ENCODE peak calls at places on chromosomes 4 and X, in five cellular contexts. O is suprapubic skin, W is right lobe of liver, Q is IMR-90, J is testis. V is an unnamed sample.

GRCh38 chrX:15142084-15142715 is 127.7 kb downstream of the ASB9 start:
- DNase-seq in W (no peak), J (no peak), Q (no peak), O (no peak), V (no peak)

GRCh38 chr4:71293705-71294104 is 45.1 kb upstream of the SLC4A4 start:
- DNase-seq in W (no peak), J (no peak), Q (peak; percentile 93), O (no peak), V (no peak)

GRCh38 chr4:155944516-155944915 is 9.2 kb downstream of the CTSO start:
- DNase-seq in O (no peak), W (peak; percentile 56), J (no peak), Q (peak; percentile 40), V (no peak)

GRCh38 chr4:52751349-52751911 is at the start of gene ERVMER34-1:
- DNase-seq in J (peak; percentile 78), Q (no peak), W (peak; percentile 57), O (peak; percentile 70), V (peak; percentile 81)

GRCh38 chr4:169174247-169174646 is 96.5 kb downstream of the SH3RF1 start:
- DNase-seq in W (no peak), O (no peak), J (no peak), Q (no peak), V (no peak)

GRCh38 chr4:167587361-167587760 is 353.1 kb upstream of the SPOCK3 start:
- DNase-seq in Q (no peak), O (no peak), J (no peak), W (no peak), V (no peak)

GRCh38 chr4:188387134-188387791 is 248.0 kb downstream of the TRIML1 start:
- DNase-seq in Q (peak; percentile 54), W (no peak), J (no peak), O (no peak), V (no peak)

GRCh38 chr4:87985097-87985886 is 9.8 kb downstream of the SPP1 start:
- DNase-seq in O (no peak), J (peak; percentile 87), W (peak; percentile 84), Q (peak; percentile 35), V (peak; percentile 62)

GRCh38 chrX:106302304-106302703 is 134.2 kb downstream of the PWWP3B start:
- DNase-seq in W (no peak), J (no peak), O (no peak), Q (no peak), V (peak; percentile 11)

GRCh38 chr4:13783800-13784411 is 156.4 kb upstream of the BOD1L1 start:
- DNase-seq in J (peak; percentile 86), O (no peak), Q (no peak), W (no peak), V (peak; percentile 6)

GRCh38 chr4:188021548-188022249 is 26.1 kb downstream of the ZFP42 start:
- DNase-seq in W (no peak), O (no peak), Q (no peak), J (no peak), V (no peak)

GRCh38 chrX:19751068-19751467 is 136.3 kb downstream of the SH3KBP1 start:
- DNase-seq in W (no peak), Q (no peak), O (no peak), J (no peak), V (no peak)

GRCh38 chrX:39773923-39774803 is 323.6 kb downstream of the BCOR start:
- DNase-seq in J (no peak), W (no peak), O (no peak), Q (peak; percentile 28), V (peak; percentile 26)

GRCh38 chr4:68180858-68181531 is 51.3 kb upstream of the TMPRSS11F start:
- DNase-seq in W (no peak), Q (no peak), O (no peak), J (no peak), V (no peak)

GRCh38 chrX:2497961-2498780 is 2.6 kb downstream of the DHRSX start:
- DNase-seq in W (peak; percentile 82), Q (peak; percentile 23), J (peak; percentile 63), O (no peak), V (peak; percentile 83)

GRCh38 chr4:84726356-84726755 is 143.4 kb downstream of the CDS1 start:
- DNase-seq in J (no peak), O (no peak), Q (peak; percentile 8), W (no peak), V (no peak)

GRCh38 chr4:149279790-149280189 is 535.9 kb downstream of the IQCM start:
- DNase-seq in W (no peak), Q (no peak), O (no peak), J (no peak), V (no peak)

GRCh38 chr4:47372561-47372960 is 90.9 kb downstream of the COMMD8 start:
- DNase-seq in W (no peak), O (no peak), Q (peak; percentile 35), J (no peak), V (no peak)

GRCh38 chr4:20248155-20248558 is 3.5 kb upstream of the SLIT2 start:
- DNase-seq in J (no peak), O (no peak), Q (peak; percentile 83), W (no peak), V (no peak)

GRCh38 chrX:127578395-127578794 is 473.8 kb downstream of the ACTRT1 start:
- DNase-seq in J (no peak), O (no peak), W (no peak), Q (no peak), V (no peak)

GRCh38 chr4:141571368-141571767 is 65.0 kb upstream of the IL15 start:
- DNase-seq in W (no peak), Q (peak; percentile 60), O (no peak), J (no peak), V (no peak)

GRCh38 chrX:34893741-34894140 is 48.9 kb upstream of the FAM47B start:
- DNase-seq in O (no peak), W (no peak), Q (peak; percentile 16), J (no peak), V (no peak)

GRCh38 chr4:105670684-105671083 is 37.8 kb downstream of the INTS12 start:
- DNase-seq in J (no peak), W (no peak), O (no peak), Q (no peak), V (no peak)

GRCh38 chrX:11759461-11760311 is 1.6 kb downstream of the MSL3 start:
- DNase-seq in W (peak; percentile 86), J (peak; percentile 93), Q (peak; percentile 90), O (no peak), V (peak; percentile 89)

GRCh38 chr4:56323386-56323785 is 63.9 kb downstream of the AASDH start:
- DNase-seq in Q (peak; percentile 4), W (no peak), J (no peak), O (no peak), V (no peak)

GRCh38 chrX:49106930-49107329 is 16.6 kb downstream of the GPKOW start:
- DNase-seq in Q (peak; percentile 52), J (peak; percentile 27), O (no peak), W (peak; percentile 50), V (peak; percentile 43)

GRCh38 chrX:49108641-49109040 is 14.9 kb downstream of the GPKOW start:
- DNase-seq in Q (no peak), W (no peak), J (no peak), O (no peak), V (no peak)

GRCh38 chrX:49106296-49106695 is 17.2 kb downstream of the GPKOW start:
- DNase-seq in W (no peak), Q (no peak), J (no peak), O (no peak), V (no peak)

GRCh38 chrX:49111846-49112245 is 11.7 kb downstream of the GPKOW start:
- DNase-seq in J (no peak), W (peak; percentile 63), O (no peak), Q (no peak), V (no peak)

DNA sequence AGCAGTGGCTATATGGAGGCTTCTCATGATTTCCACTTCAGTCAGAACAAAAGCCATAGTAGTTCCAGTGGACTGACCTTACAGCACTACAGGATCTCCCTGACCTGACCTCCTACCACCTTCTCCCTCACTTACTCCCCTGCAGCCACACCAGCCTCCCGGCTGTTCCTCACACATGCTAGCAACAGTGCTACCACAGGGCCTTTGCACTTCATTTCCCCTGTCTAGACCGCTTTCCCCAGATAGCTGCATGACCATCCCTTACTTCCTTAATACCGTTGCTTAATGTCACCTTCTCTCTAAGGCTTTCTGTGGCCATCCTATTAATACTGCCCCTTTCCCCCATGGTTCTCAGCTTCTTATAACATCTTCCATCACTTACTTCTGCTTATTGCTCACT is 13.1 kb downstream of the GPKOW start:
- DNase-seq in W (no peak), J (no peak), Q (no peak), O (no peak), V (no peak)
- TF ChIP-seq POLR2A in W (no peak), J (no peak), Q (no peak), O (no peak), V (no peak)

GRCh38 chr4:140013088-140013487 is 140.9 kb downstream of the MAML3 start:
- DNase-seq in O (no peak), W (no peak), J (no peak), Q (no peak), V (no peak)
- H3K27ac ChIP-seq in O (no peak overlapping the region), W (no peak overlapping the region), J (no peak overlapping the region), Q (no peak overlapping the region), V (peak overlapping the region; percentile 42)

GRCh38 chrX:44344194-44344593 is 722 bp upstream of the EFHC2 start:
- DNase-seq in J (peak; percentile 14), O (no peak), Q (no peak), W (peak; percentile 40), V (peak; percentile 12)

GRCh38 chrX:44343412-44343942 is at the start of gene EFHC2:
- DNase-seq in W (no peak), Q (no peak), J (peak; percentile 47), O (no peak), V (peak; percentile 23)

GRCh38 chrX:44342866-44343265 is 606 bp downstream of the EFHC2 start:
- DNase-seq in Q (no peak), O (no peak), J (no peak), W (no peak), V (no peak)

GRCh38 chrX:44344687-44345086 is 1.2 kb upstream of the EFHC2 start:
- DNase-seq in O (no peak), Q (no peak), W (no peak), J (no peak), V (no peak)
- TF ChIP-seq CTCF in O (no peak), Q (no peak), W (no peak), J (no peak), V (no peak)

GRCh38 chrX:41350150-41350975 is 16.4 kb downstream of the DDX3X start:
- DNase-seq in Q (peak; percentile 51), O (no peak), W (no peak), J (no peak), V (no peak)

GRCh38 chrX:41351923-41352322 is 18.0 kb downstream of the DDX3X start:
- DNase-seq in Q (peak; percentile 10), J (no peak), O (no peak), W (no peak), V (no peak)

GRCh38 chrX:41348551-41348950 is 14.6 kb downstream of the DDX3X start:
- DNase-seq in Q (no peak), O (no peak), J (no peak), W (no peak), V (no peak)

GRCh38 chrX:41352329-41352801 is 18.4 kb downstream of the DDX3X start:
- DNase-seq in W (no peak), O (no peak), J (no peak), Q (no peak), V (no peak)

DNA sequence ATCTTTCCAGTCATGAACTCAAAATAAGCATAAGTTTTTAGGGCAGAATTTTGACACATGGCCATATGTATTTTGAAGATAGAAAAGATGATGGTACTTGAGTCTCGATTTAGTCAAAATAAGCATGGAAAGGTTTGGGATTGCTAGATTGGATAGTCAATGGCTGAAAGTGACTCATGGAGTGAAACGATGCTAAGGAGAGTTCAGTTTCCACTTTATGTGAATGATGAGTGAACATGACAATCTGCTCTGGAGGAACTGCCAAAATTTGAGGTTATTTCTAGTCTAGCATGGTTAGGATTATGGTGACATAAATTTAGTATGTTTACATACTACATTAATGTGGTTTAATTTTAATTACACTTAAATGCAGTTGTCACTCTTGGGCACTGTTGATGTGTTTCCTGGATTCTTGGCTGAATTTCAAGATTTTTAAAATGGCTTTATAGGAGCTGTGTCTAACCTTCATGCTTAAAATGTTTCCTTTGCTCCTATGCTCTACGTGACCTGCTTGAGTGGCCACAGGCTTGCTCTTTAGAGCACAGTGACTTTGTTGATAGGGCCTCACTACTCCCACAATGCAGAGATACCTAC is 17.1 kb downstream of the DDX3X start:
- DNase-seq in Q (peak; percentile 22), O (no peak), J (no peak), W (no peak), V (no peak)
- TF ChIP-seq POLR2A in Q (no peak), O (no peak), J (no peak), W (peak; percentile 31), V (no peak)

V was measured in body of pancreas.